ENCODE peak calls at places on chromosomes 7 and 10, in six cellular contexts. B is A549, G is endothelial cell of umbilical vein, C is HepG2, I is GM12878, L is K562. S is an unnamed sample.

GRCh38 chr7:66055321-66055956 is 20.2 kb upstream of the ASL start:
- DNase-seq in B (no peak), L (no peak), C (no peak), G (no peak), I (peak), S (no peak)

GRCh38 chr7:42247301-42247700 is 10.3 kb upstream of the GLI3 start:
- DNase-seq in G (no peak), B (no peak), I (no peak), C (peak), L (no peak), S (no peak)

GRCh38 chr10:61835069-61835908 is 66.2 kb upstream of the ARID5B start:
- DNase-seq in G (peak), C (peak), I (peak), L (peak), B (peak), S (peak)

GRCh38 chr7:23864984-23865383 is 155.0 kb downstream of the STK31 start:
- DNase-seq in B (no peak), L (no peak), G (peak), I (no peak), C (no peak), S (no peak)

GRCh38 chr7:15602236-15602635 is 40.4 kb upstream of the AGMO start:
- DNase-seq in G (peak), L (no peak), I (no peak), B (no peak), C (no peak), S (no peak)

GRCh38 chr10:101818958-101819633 is 852 bp upstream of the OGA start:
- DNase-seq in B (no peak), G (no peak), C (peak), I (no peak), L (peak), S (no peak)

GRCh38 chr7:151689196-151689971 is 169.7 kb upstream of the RHEB start:
- DNase-seq in I (no peak), B (no peak), G (no peak), L (no peak), C (no peak), S (no peak)

GRCh38 chr7:75968561-75969001 is 25.8 kb downstream of the TMEM120A start:
- DNase-seq in B (no peak), L (no peak), G (no peak), C (no peak), I (no peak), S (no peak)

GRCh38 chr10:43209651-43210141 is 57.2 kb downstream of the RASGEF1A start:
- DNase-seq in I (no peak), L (no peak), C (no peak), G (no peak), B (no peak), S (no peak)

GRCh38 chr10:101573885-101574284 is 14.2 kb downstream of the POLL start:
- DNase-seq in C (no peak), L (no peak), I (no peak), B (no peak), G (no peak), S (no peak)

GRCh38 chr10:101130984-101131961 is at the start of gene TLX1:
- DNase-seq in I (no peak), C (no peak), G (no peak), B (no peak), L (peak), S (peak)

GRCh38 chr10:77820349-77820748 is 106.2 kb downstream of the DLG5 start:
- DNase-seq in G (no peak), B (no peak), L (no peak), I (no peak), C (no peak), S (no peak)

GRCh38 chr7:52569151-52569550 is 466.3 kb upstream of the POM121L12 start:
- DNase-seq in C (no peak), G (no peak), B (no peak), L (no peak), I (no peak), S (no peak)
- TF ChIP-seq MAX in C (no peak), G (no peak), B (no peak), L (no peak), I (no peak), S (no peak)

DNA sequence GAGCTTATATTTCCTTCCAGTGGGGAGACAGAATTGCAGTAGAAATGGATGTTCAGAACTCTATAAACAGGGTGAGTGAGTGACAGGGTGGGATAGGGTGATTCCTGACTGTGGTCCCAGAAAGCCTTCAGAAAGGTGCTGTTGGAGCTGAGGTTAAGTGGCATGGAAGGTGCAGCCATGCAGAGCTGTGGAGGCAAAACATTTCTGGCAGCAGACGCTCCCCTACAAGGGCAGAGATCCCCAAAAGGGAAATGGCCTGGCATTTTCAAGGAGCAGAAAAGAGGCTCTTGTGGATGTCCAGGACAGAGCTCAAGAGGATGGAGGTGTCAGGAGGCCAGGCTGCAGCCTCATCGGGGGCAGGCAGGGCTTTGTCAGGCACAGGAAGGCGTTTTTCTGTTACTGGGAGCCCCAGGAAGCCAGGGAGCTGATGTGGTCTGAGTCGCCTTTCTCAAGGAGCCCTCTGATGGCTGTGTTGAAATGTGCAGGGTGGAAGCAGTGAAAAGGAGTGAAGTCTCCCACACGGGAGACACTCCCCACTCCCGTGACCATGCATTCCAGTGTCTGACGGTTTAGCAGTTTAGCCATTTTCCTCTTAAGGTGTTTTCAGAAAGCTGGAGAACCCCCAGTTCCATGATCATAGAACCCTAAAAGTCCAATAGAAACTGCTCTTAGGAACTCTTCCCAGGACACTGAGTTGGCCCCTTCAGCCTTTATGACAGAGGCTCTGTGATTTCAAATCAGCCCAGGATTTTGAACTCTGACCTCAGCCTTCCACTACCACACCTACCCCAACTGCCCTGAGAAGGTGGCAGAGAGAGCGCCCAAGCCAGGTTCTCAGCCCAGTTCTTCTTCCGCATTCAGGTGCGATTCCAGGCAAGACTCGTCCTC is 96.2 kb downstream of the C10orf105 start:
- DNase-seq in C (no peak), I (no peak), G (peak), B (peak), L (peak), S (peak)
- TF ChIP-seq CTCF in C (no peak), I (no peak), G (peak), B (peak), L (peak), S (peak)

DNA sequence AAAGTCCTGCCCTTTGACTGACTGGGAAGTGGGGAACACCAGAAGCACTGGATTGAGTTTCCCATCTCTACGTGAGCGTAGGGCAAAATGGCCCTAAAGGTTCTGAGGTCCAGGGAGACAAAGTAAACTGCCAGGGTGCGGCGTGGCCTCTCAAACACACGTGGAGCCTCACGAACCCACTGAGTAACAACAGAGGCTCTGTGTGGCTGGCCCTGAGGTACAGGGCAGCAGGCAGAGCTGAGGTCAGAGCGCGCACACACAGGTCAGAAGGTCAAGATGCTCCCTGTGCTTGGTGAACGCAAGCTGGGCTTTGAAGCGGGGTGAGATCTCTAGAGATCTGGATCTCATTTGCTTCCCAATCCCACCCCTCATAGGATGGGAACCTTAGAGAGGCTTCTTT is 99.0 kb upstream of the ZMIZ1 start:
- DNase-seq in C (peak), L (no peak), I (no peak), G (no peak), B (no peak), S (no peak)
- TF ChIP-seq MYC in C (peak), L (no peak), I (no peak), G (no peak), B (no peak), S (no peak)

GRCh38 chr7:116588225-116588624 is 63.4 kb downstream of the CAV1 start:
- DNase-seq in B (no peak), G (peak), C (no peak), I (no peak), L (no peak), S (peak)
- TF ChIP-seq MAX in B (no peak), G (no peak), C (no peak), I (no peak), L (no peak), S (no peak)

DNA sequence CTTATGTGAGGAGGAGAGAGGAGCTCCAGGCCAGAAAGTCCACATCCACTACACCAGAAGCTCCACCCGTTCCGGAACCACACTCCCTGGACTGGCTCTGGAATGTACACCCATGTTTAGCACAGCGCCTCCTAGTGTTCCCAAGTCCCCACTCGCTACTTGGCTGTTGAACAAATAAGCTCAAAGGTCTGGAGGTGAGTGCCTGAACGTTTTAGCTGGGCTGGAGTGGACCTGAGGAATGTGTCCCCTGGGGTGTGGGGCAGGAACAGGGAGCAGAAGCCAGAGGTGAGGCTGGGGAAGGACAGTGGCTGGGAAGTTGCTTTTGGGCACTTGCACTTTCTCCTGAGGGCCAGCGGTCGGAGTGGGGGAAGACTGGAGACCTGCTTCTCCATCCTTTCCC is 164.1 kb upstream of the CDCA7L start:
- DNase-seq in L (peak), I (no peak), G (no peak), C (peak), B (peak), S (peak)
- TF ChIP-seq CTCF in L (peak), I (peak), G (peak), C (peak), B (no peak), S (peak)

GRCh38 chr7:87506243-87507180 is 31.0 kb upstream of the ABCB4 start:
- DNase-seq in C (peak), I (no peak), G (peak), L (peak), B (no peak), S (peak)
- TF ChIP-seq MYC in C (no peak), I (no peak), G (no peak), L (no peak), B (no peak), S (no peak)